ENCODE peak calls at places on chromosome 9, in four cellular contexts. A, D, T and I are unnamed samples. For H3K27me3, the result is how much of the 10 kb centered on the place peaks cover.

GRCh38 chr9:35407846-35408245 is 82.1 kb upstream of the RUSC2 start:
- DNase-seq in A (no peak), D (no peak), T (no peak), I (no peak)

GRCh38 chr9:109556061-109556460 is 58.0 kb upstream of the PTPN3 start:
- DNase-seq in A (no peak), D (no peak), T (no peak), I (no peak)

GRCh38 chr9:92618633-92619225 is 51.2 kb downstream of the IPPK start:
- DNase-seq in A (peak), D (peak), T (no peak), I (no peak)

GRCh38 chr9:22817181-22817580 is 370.6 kb downstream of the DMRTA1 start:
- DNase-seq in A (no peak), D (no peak), T (no peak), I (no peak)

GRCh38 chr9:127128341-127129072 is 6.1 kb upstream of the ANGPTL2 start:
- DNase-seq in A (peak), D (no peak), T (no peak), I (peak)

GRCh38 chr9:104934686-104935413 is 6.9 kb upstream of the ABCA1 start:
- DNase-seq in A (no peak), D (no peak), T (no peak), I (no peak)

GRCh38 chr9:36831381-36832231 is 202.5 kb downstream of the PAX5 start:
- DNase-seq in A (no peak), D (no peak), T (no peak), I (no peak)

GRCh38 chr9:101737705-101738565 is 512 bp downstream of the GRIN3A start:
- DNase-seq in A (peak), D (peak), T (peak), I (peak)

GRCh38 chr9:94280409-94280989 is 21.4 kb downstream of the ZNF169 start:
- DNase-seq in A (no peak), D (no peak), T (no peak), I (no peak)

GRCh38 chr9:126965077-126965476 is 50.5 kb downstream of the RALGPS1 start:
- DNase-seq in A (no peak), D (no peak), T (no peak), I (no peak)

GRCh38 chr9:27683181-27683580 is 109.9 kb upstream of the C9orf72 start:
- DNase-seq in A (no peak), D (no peak), T (no peak), I (no peak)

GRCh38 chr9:83065233-83065632 is 2.3 kb upstream of the RASEF start:
- DNase-seq in A (no peak), D (no peak), T (no peak), I (no peak)

GRCh38 chr9:9747787-9748186 is 865.0 kb downstream of the PTPRD start:
- DNase-seq in A (no peak), D (no peak), T (no peak), I (no peak)

GRCh38 chr9:99266136-99267023 is 44.3 kb downstream of the SEC61B start:
- DNase-seq in A (peak), D (peak), T (peak), I (peak)

GRCh38 chr9:18542837-18543405 is 69.0 kb downstream of the ADAMTSL1 start:
- DNase-seq in A (no peak), D (no peak), T (no peak), I (no peak)

GRCh38 chr9:125803526-125803925 is 56.4 kb downstream of the PBX3 start:
- DNase-seq in A (no peak), D (no peak), T (no peak), I (no peak)

GRCh38 chr9:87545858-87546257 is 48.2 kb downstream of the DAPK1 start:
- DNase-seq in A (no peak), D (no peak), T (no peak), I (no peak)

GRCh38 chr9:125137200-125137599 is 6.1 kb downstream of the SCAI start:
- DNase-seq in A (no peak), D (no peak), T (no peak), I (no peak)

GRCh38 chr9:106127771-106128170 is 433.4 kb downstream of the TMEM38B start:
- DNase-seq in A (no peak), D (no peak), T (no peak), I (no peak)

GRCh38 chr9:2043243-2043642 is 28.1 kb downstream of the SMARCA2 start:
- DNase-seq in A (no peak), D (no peak), T (no peak), I (no peak)

GRCh38 chr9:3719286-3719685 is 193.5 kb upstream of the RFX3 start:
- DNase-seq in A (no peak), D (no peak), T (no peak), I (no peak)

GRCh38 chr9:33620738-33621439 is 96.8 kb downstream of the ANKRD18B start:
- DNase-seq in A (no peak), D (no peak), T (no peak), I (no peak)

GRCh38 chr9:109002141-109002540 is 11.2 kb downstream of the CTNNAL1 start:
- DNase-seq in A (no peak), D (no peak), T (no peak), I (no peak)

GRCh38 chr9:83231039-83231438 is 168.1 kb upstream of the RASEF start:
- DNase-seq in A (no peak), D (no peak), T (peak), I (no peak)

GRCh38 chr9:4077499-4078102 is 222.3 kb downstream of the GLIS3 start:
- DNase-seq in A (peak), D (peak), T (peak), I (no peak)

GRCh38 chr9:15935661-15936315 is 382.9 kb downstream of the CCDC171 start:
- DNase-seq in A (no peak), D (no peak), T (no peak), I (no peak)

GRCh38 chr9:2341956-2342355 is 279.6 kb upstream of the VLDLR start:
- DNase-seq in A (no peak), D (no peak), T (no peak), I (no peak)

GRCh38 chr9:32705059-32705458 is 69.6 kb upstream of the TAF1L start:
- DNase-seq in A (no peak), D (no peak), T (no peak), I (no peak)

GRCh38 chr9:93096811-93097382 is 880 bp downstream of the CARD19 start:
- DNase-seq in A (no peak), D (no peak), T (no peak), I (no peak)

GRCh38 chr9:70407081-70407503 is 7.4 kb downstream of the KLF9 start:
- DNase-seq in A (no peak), D (no peak), T (no peak), I (no peak)

GRCh38 chr9:4334439-4334838 is 34.6 kb upstream of the GLIS3 start:
- DNase-seq in A (peak), D (peak), T (no peak), I (no peak)

GRCh38 chr9:17695482-17695881 is 116.6 kb downstream of the SH3GL2 start:
- DNase-seq in A (no peak), D (no peak), T (no peak), I (no peak)

GRCh38 chr9:105044458-105044857 is 116.5 kb upstream of the ABCA1 start:
- DNase-seq in A (peak), D (no peak), T (no peak), I (peak)

GRCh38 chr9:93909242-93909616 is 45.9 kb downstream of the BARX1 start:
- DNase-seq in A (no peak), D (no peak), T (no peak), I (no peak)

GRCh38 chr9:126674365-126675146 is 60.8 kb downstream of the LMX1B start:
- DNase-seq in A (no peak), D (no peak), T (peak), I (no peak)

GRCh38 chr9:112010537-112010936 is 113.9 kb downstream of the UGCG start:
- DNase-seq in A (no peak), D (no peak), T (no peak), I (no peak)
- H3K27ac ChIP-seq in A (no peak), D (no peak), T (no peak), I (no peak)

DNA sequence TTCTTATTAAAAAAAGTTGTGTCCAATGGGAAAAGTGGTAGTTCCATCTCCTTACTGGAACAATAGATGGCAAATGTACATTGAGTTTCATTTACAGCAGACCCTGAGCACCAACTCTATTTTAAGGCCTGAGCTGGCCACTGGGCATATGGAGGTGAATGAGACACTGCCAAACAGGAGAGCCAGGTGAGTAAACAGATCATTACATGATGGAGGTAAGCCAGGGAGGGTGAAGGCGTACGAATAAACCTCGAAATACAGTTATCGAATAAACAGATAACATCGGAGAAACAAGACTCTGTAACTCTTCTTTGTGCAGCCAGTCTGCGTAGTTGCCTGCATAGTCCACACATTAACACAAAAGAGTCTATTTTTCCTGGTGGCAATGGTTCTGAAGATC is 446.4 kb upstream of the KLF4 start:
- DNase-seq in A (no peak), D (no peak), T (no peak), I (no peak)
- H3K27me3 ChIP-seq in A (under half), D (under half), T (under half), I (under half)

GRCh38 chr9:113614843-113615648 is 151.5 kb downstream of the RGS3 start:
- DNase-seq in A (peak), D (peak), T (no peak), I (no peak)
- H3K4me3 ChIP-seq in A (no peak), D (no peak), T (no peak), I (no peak)

DNA sequence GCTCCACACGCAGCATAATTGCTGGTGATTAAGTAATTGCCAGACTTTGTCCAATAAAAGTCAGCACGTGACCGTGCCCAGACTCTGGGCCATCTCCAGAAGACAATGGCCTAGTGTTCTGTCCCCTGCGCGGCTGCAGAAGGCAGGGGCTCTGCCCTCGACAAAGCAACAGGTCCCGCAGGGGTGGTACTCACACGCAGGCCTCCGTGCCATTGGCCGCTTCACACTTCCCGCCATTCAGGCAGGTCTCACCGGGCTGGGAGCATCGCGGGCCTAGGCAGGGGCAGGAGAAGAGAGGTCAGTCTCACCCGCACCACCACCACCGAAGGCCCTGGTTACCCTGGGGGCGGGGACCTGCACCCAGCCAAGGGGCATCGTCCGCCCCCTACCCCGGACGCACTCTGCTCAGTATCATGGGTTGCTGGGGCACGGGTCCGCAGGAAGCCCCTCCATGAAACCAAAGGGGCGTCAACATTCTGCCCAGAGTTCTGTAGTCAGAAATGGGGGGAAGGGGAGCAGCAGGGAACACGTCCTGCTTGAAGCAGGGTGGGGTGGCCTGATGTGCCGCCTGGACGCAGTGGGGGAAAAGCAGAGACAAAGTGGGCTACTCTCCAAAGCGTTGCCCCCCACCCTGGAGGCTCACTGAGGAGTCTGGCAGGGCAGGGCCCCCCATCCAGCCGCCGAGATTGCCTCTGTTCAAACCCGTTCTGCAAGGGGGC is 1.9 kb downstream of the NOTCH1 start:
- DNase-seq in A (peak), D (peak), T (no peak), I (peak)
- H3K27ac ChIP-seq in A (peak), D (peak), T (no peak), I (peak)

DNA sequence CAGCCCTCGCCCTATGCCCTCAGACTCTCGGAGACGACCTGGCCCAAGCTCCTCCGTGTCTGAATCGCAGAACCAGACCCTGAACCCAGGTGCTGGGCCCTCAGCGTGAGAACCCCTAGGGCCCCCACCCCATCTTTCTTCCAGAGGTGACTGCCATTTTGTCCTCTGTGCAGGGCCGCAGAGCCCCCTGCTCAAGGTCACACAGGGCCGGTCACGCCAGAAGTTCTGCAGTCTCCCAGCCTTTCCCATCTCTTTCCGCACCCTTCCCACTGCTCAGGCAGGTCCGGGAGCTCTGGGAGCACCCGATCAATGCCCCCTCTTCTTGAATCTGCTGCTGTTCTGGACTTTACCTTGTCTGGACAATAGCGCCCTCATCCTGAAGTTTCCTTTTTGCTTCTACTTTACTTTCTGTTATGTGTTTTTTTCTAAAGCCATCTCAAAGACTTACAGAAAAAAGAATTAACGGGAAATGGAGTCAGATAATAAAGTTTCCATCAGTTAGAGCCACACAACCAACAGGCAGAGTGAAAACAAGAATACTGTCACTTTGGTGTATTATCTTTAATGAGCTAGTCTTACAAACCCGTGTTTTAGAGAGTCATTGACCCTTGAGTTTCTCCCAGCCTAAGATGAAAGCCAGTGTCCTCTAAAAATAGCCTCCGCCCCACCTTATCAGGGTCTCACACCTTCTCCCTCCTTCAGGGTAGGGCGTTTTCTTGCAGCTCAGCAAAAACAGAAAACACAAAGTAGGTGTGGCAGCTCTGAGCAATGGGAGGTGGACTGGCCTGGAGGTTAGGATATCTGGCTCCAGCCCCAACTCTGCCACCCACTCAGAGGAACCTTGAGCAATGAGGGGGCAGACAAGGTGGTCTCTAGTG is 1.8 kb downstream of the TMOD1 start:
- DNase-seq in A (no peak), D (no peak), T (no peak), I (no peak)
- H3K27me3 ChIP-seq in A (under half), D (under half), T (half or more), I (under half)

GRCh38 chr9:90830977-90831376 is 29.4 kb downstream of the SYK start:
- DNase-seq in A (no peak), D (no peak), T (no peak), I (no peak)
- H3K4me3 ChIP-seq in A (no peak), D (no peak), T (no peak), I (no peak)

GRCh38 chr9:134024828-134025605 is at the start of gene BRD3OS:
- DNase-seq in A (peak), D (peak), T (peak), I (peak)

GRCh38 chr9:134026561-134026960 is 1.3 kb downstream of the BRD3OS start:
- DNase-seq in A (no peak), D (no peak), T (peak), I (no peak)

GRCh38 chr9:134026981-134027380 is 1.7 kb downstream of the BRD3OS start:
- DNase-seq in A (no peak), D (no peak), T (no peak), I (no peak)

GRCh38 chr9:134025606-134026541 is 593 bp downstream of the BRD3OS start:
- DNase-seq in A (peak), D (peak), T (peak), I (no peak)

DNA sequence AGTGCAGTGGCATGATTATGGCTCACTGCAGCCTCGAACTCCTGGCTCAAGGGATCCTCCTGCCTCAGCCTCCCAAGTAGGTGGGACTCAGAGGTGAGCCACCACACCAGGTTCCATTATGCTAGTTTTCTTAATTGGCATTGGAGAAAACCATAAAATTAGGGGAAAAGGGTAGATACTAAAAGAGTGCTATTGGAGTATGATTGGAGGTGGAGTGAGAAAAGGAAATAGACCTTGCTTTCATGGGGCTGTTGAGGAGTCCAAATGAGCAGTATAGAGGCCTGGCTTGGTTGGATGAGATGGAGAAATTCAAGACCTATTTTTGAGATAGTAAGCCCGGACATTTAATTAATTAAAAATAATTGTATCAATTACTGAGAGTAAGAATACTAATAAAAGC is 888 bp upstream of the BRD3OS start:
- DNase-seq in A (no peak), D (no peak), T (no peak), I (no peak)
- H3K27ac ChIP-seq in A (no peak), D (no peak), T (no peak), I (peak)

GRCh38 chr9:132572921-132573320 is 9.5 kb upstream of the BARHL1 start:
- DNase-seq in A (no peak), D (no peak), T (no peak), I (no peak)
- H3K27me3 ChIP-seq in A (under half), D (under half), T (under half), I (under half)